ENCODE peak calls at places on chromosomes 13 and 19, in nine cellular contexts. M is stimulated activated CD8-positive, alpha-beta memory T cell treated with anti-CD3 and anti-CD28 coated beads, Interleukin-15, amount 100 ng/mL, for 24 hours; H is GM12865; X is M059J; T is activated naive CD4-positive, alpha-beta T cell treated with Interleukin-2 at 50 U/mL for 16 hours; V is CD8-positive, alpha-beta memory T cell; C is activated naive CD8-positive, alpha-beta T cell treated with anti-CD3 and anti-CD28 coated beads, Interleukin-2, amount 50 U/mL, for 24 hours; P is H54; K is NCI-H2029. Q is an unnamed sample.

GRCh38 chr13:103878891-103879605 is 812.8 kb upstream of the SLC10A2 start:
- DNase-seq in M (no peak), H (no peak), X (no peak), T (no peak), V (no peak), C (no peak), P (no peak), K (no peak), Q (no peak)

GRCh38 chr19:43560687-43561086 is 14.6 kb downstream of the XRCC1 start:
- DNase-seq in M (no peak), H (no peak), X (peak), T (no peak), V (no peak), C (peak), P (peak), K (no peak), Q (no peak)

GRCh38 chr19:22918221-22918620 is 84.8 kb downstream of the ZNF728 start:
- DNase-seq in M (no peak), H (no peak), X (no peak), T (no peak), V (no peak), C (no peak), P (no peak), K (no peak), Q (no peak)

GRCh38 chr13:46668302-46668720 is 115.3 kb downstream of the LRCH1 start:
- DNase-seq in M (no peak), H (peak), X (peak), T (no peak), V (no peak), C (no peak), P (no peak), K (no peak), Q (no peak)

GRCh38 chr19:3407556-3408516 is 41.5 kb downstream of the NFIC start:
- DNase-seq in M (no peak), H (no peak), X (no peak), T (no peak), V (no peak), C (no peak), P (no peak), K (no peak), Q (no peak)

GRCh38 chr19:3375221-3376088 is 9.1 kb downstream of the NFIC start:
- DNase-seq in M (no peak), H (no peak), X (no peak), T (no peak), V (no peak), C (no peak), P (peak), K (no peak), Q (no peak)

GRCh38 chr13:44068737-44069136 is 189.0 kb downstream of the LACC1 start:
- DNase-seq in M (no peak), H (no peak), X (peak), T (no peak), V (no peak), C (no peak), P (peak), K (peak), Q (no peak)

GRCh38 chr13:113064534-113065405 is 40.8 kb upstream of the F7 start:
- DNase-seq in M (no peak), H (no peak), X (peak), T (no peak), V (peak), C (no peak), P (peak), K (no peak), Q (no peak)

GRCh38 chr19:1026189-1027019 is at the start of gene CNN2:
- DNase-seq in M (no peak), H (peak), X (peak), T (peak), V (peak), C (peak), P (peak), K (peak), Q (no peak)

GRCh38 chr19:1221141-1221903 is 15.7 kb downstream of the STK11 start:
- DNase-seq in M (no peak), H (no peak), X (no peak), T (no peak), V (no peak), C (no peak), P (no peak), K (no peak), Q (no peak)

GRCh38 chr19:920051-920857 is 3.1 kb downstream of the KISS1R start:
- DNase-seq in M (no peak), H (peak), X (no peak), T (peak), V (peak), C (peak), P (no peak), K (peak), Q (peak)

GRCh38 chr13:75271851-75272250 is 210.1 kb downstream of the TBC1D4 start:
- DNase-seq in M (no peak), H (no peak), X (peak), T (no peak), V (no peak), C (no peak), P (no peak), K (no peak), Q (no peak)

GRCh38 chr13:96806750-96807149 is 187.5 kb downstream of the OXGR1 start:
- DNase-seq in M (no peak), H (no peak), X (no peak), T (no peak), V (no peak), C (no peak), P (no peak), K (no peak), Q (no peak)

GRCh38 chr13:23069571-23069970 is 111.2 kb upstream of the SGCG start:
- DNase-seq in M (no peak), H (no peak), X (peak), T (no peak), V (no peak), C (no peak), P (no peak), K (no peak), Q (no peak)

GRCh38 chr13:63184693-63185092 is 1769.0 kb upstream of the PCDH20 start:
- DNase-seq in M (no peak), H (no peak), X (peak), T (no peak), V (no peak), C (no peak), P (peak), K (no peak), Q (no peak)

GRCh38 chr19:54448037-54448773 is 794 bp upstream of the LENG8 start:
- DNase-seq in M (peak), H (no peak), X (peak), T (peak), V (no peak), C (peak), P (no peak), K (peak), Q (no peak)

GRCh38 chr13:58994077-58994476 is 1169.7 kb downstream of the DIAPH3 start:
- DNase-seq in M (no peak), H (no peak), X (no peak), T (no peak), V (no peak), C (no peak), P (no peak), K (no peak), Q (no peak)

Q was measured in naive thymus-derived CD8-positive, alpha-beta T cell.